ENCODE peak calls at places on chromosomes 11 and 22, in five cellular contexts. One of them, this sample, is unnamed.

GRCh38 chr11:69972351-69972802 is 105.7 kb upstream of the ANO1 start:
- DNase-seq in NCI-H1105 treated with DMSO at 0.1 percent for 48 hours: no peak
- DNase-seq in NCI-H187: no peak
- DNase-seq in K562: no peak
- DNase-seq in Kasumi-1: no peak
- DNase-seq in this sample: no peak

GRCh38 chr11:13183094-13183825 is 94.3 kb upstream of the BMAL1 start:
- DNase-seq in Kasumi-1: peak; percentile 74
- DNase-seq in NCI-H1105 treated with DMSO at 0.1 percent for 48 hours: peak; percentile 57
- DNase-seq in NCI-H187: no peak
- DNase-seq in K562: peak; percentile 17
- DNase-seq in this sample: peak; percentile 24

GRCh38 chr22:19745155-19746133 is 15.1 kb upstream of the TBX1 start:
- DNase-seq in K562: no peak
- DNase-seq in NCI-H1105 treated with DMSO at 0.1 percent for 48 hours: no peak
- DNase-seq in Kasumi-1: no peak
- DNase-seq in NCI-H187: no peak
- DNase-seq in this sample: no peak

GRCh38 chr11:65862191-65862735 is 2.0 kb downstream of the MUS81 start:
- DNase-seq in Kasumi-1: no peak
- DNase-seq in K562: no peak
- DNase-seq in NCI-H187: no peak
- DNase-seq in NCI-H1105 treated with DMSO at 0.1 percent for 48 hours: no peak
- DNase-seq in this sample: no peak

GRCh38 chr11:120392791-120393190 is 56.6 kb downstream of the ARHGEF12 start:
- DNase-seq in K562: no peak
- DNase-seq in Kasumi-1: no peak
- DNase-seq in NCI-H187: no peak
- DNase-seq in NCI-H1105 treated with DMSO at 0.1 percent for 48 hours: no peak
- DNase-seq in this sample: no peak

GRCh38 chr11:33445761-33446161 is 188.6 kb downstream of the HIPK3 start:
- DNase-seq in K562: no peak
- DNase-seq in NCI-H1105 treated with DMSO at 0.1 percent for 48 hours: no peak
- DNase-seq in NCI-H187: no peak
- DNase-seq in Kasumi-1: no peak
- DNase-seq in this sample: no peak

GRCh38 chr11:97938789-97939188 is 1082.0 kb upstream of the CNTN5 start:
- DNase-seq in K562: no peak
- DNase-seq in NCI-H187: no peak
- DNase-seq in NCI-H1105 treated with DMSO at 0.1 percent for 48 hours: no peak
- DNase-seq in Kasumi-1: no peak
- DNase-seq in this sample: no peak

GRCh38 chr11:83852012-83852411 is 565.8 kb upstream of the CCDC90B start:
- DNase-seq in K562: no peak
- DNase-seq in NCI-H187: no peak
- DNase-seq in Kasumi-1: no peak
- DNase-seq in NCI-H1105 treated with DMSO at 0.1 percent for 48 hours: no peak
- DNase-seq in this sample: no peak

GRCh38 chr11:120134106-120134930 is 3.6 kb downstream of the TRIM29 start:
- DNase-seq in K562: no peak
- DNase-seq in Kasumi-1: no peak
- DNase-seq in NCI-H187: no peak
- DNase-seq in NCI-H1105 treated with DMSO at 0.1 percent for 48 hours: no peak
- DNase-seq in this sample: no peak

GRCh38 chr11:123173040-123173855 is 21.8 kb downstream of the CLMP start:
- DNase-seq in NCI-H1105 treated with DMSO at 0.1 percent for 48 hours: no peak
- DNase-seq in NCI-H187: no peak
- DNase-seq in Kasumi-1: no peak
- DNase-seq in K562: no peak
- DNase-seq in this sample: no peak

GRCh38 chr11:61333638-61334433 is 808 bp downstream of the TKFC start:
- DNase-seq in Kasumi-1: peak; percentile 34
- DNase-seq in K562: no peak
- DNase-seq in NCI-H187: no peak
- DNase-seq in NCI-H1105 treated with DMSO at 0.1 percent for 48 hours: no peak
- DNase-seq in this sample: no peak

GRCh38 chr11:78851883-78852586 is 277.4 kb upstream of the NARS2 start:
- DNase-seq in NCI-H1105 treated with DMSO at 0.1 percent for 48 hours: peak; percentile 60
- DNase-seq in NCI-H187: no peak
- DNase-seq in K562: no peak
- DNase-seq in Kasumi-1: no peak
- DNase-seq in this sample: no peak

GRCh38 chr11:95734009-95734572 is 55.5 kb downstream of the FAM76B start:
- DNase-seq in K562: peak; percentile 91
- DNase-seq in NCI-H187: no peak
- DNase-seq in NCI-H1105 treated with DMSO at 0.1 percent for 48 hours: no peak
- DNase-seq in Kasumi-1: peak; percentile 13
- DNase-seq in this sample: no peak

GRCh38 chr11:2988996-2989395 is 3.1 kb downstream of the NAP1L4 start:
- DNase-seq in K562: no peak
- DNase-seq in NCI-H1105 treated with DMSO at 0.1 percent for 48 hours: no peak
- DNase-seq in Kasumi-1: peak; percentile 20
- DNase-seq in NCI-H187: no peak
- DNase-seq in this sample: no peak

GRCh38 chr22:38120359-38121110 is 10.1 kb upstream of the BAIAP2L2 start:
- DNase-seq in NCI-H187: no peak
- DNase-seq in NCI-H1105 treated with DMSO at 0.1 percent for 48 hours: no peak
- DNase-seq in K562: no peak
- DNase-seq in Kasumi-1: no peak
- DNase-seq in this sample: no peak

GRCh38 chr22:47534150-47535133 is 772.0 kb downstream of the TBC1D22A start:
- DNase-seq in NCI-H1105 treated with DMSO at 0.1 percent for 48 hours: peak; percentile 63
- DNase-seq in Kasumi-1: no peak
- DNase-seq in K562: no peak
- DNase-seq in NCI-H187: no peak
- DNase-seq in this sample: no peak

GRCh38 chr11:19679952-19680823 is 32.4 kb upstream of the NAV2 start:
- DNase-seq in NCI-H1105 treated with DMSO at 0.1 percent for 48 hours: no peak
- DNase-seq in NCI-H187: no peak
- DNase-seq in K562: no peak
- DNase-seq in Kasumi-1: no peak
- DNase-seq in this sample: peak; percentile 86

GRCh38 chr11:122137081-122137793 is 21.2 kb upstream of the BLID start:
- DNase-seq in Kasumi-1: no peak
- DNase-seq in NCI-H1105 treated with DMSO at 0.1 percent for 48 hours: no peak
- DNase-seq in NCI-H187: no peak
- DNase-seq in K562: no peak
- DNase-seq in this sample: no peak

GRCh38 chr11:122192634-122193245 is 76.7 kb upstream of the BLID start:
- DNase-seq in NCI-H1105 treated with DMSO at 0.1 percent for 48 hours: no peak
- DNase-seq in NCI-H187: no peak
- DNase-seq in Kasumi-1: no peak
- DNase-seq in K562: no peak
- DNase-seq in this sample: no peak

This sample was measured in Panc1.